ENCODE peak calls at places on chromosome 13, in ten cellular contexts. A is foreskin fibroblast, S is tibial nerve, Q is AG04449, T is PC-9, F is psoas muscle, J is fibroblast of lung, H is stomach, U is esophagus squamous epithelium, Y is epithelial cell of esophagus. X is an unnamed sample.

GRCh38 chr13:27375686-27376326 is 48.6 kb upstream of the GTF3A start:
- DNase-seq in Y (peak), Q (no peak), U (no peak), J (peak), A (peak), S (peak), F (peak), H (peak), T (no peak), X (peak)

GRCh38 chr13:67224148-67224846 is 5.8 kb downstream of the PCDH9 start:
- DNase-seq in F (peak), A (peak), H (peak), S (peak), U (no peak), Y (peak), T (no peak), J (peak), Q (peak), X (peak)

GRCh38 chr13:71820699-71821098 is 46.3 kb downstream of the DACH1 start:
- DNase-seq in F (no peak), Q (no peak), S (no peak), Y (no peak), A (no peak), U (no peak), T (no peak), J (no peak), H (no peak), X (no peak)

GRCh38 chr13:34156841-34157365 is 339.0 kb downstream of the RFC3 start:
- DNase-seq in J (peak), T (peak), Q (peak), F (peak), U (no peak), H (peak), Y (peak), S (peak), A (peak), X (peak)

GRCh38 chr13:63696055-63696454 is 2280.4 kb upstream of the PCDH20 start:
- DNase-seq in J (peak), F (no peak), H (no peak), Y (no peak), U (no peak), T (no peak), S (no peak), A (peak), Q (peak), X (peak)

GRCh38 chr13:78826936-78827335 is 168.0 kb upstream of the OBI1 start:
- DNase-seq in F (no peak), H (no peak), T (no peak), Y (no peak), A (no peak), S (no peak), J (no peak), U (no peak), Q (no peak), X (no peak)

GRCh38 chr13:110826861-110827672 is 87.8 kb downstream of the ANKRD10 start:
- DNase-seq in U (no peak), T (no peak), Y (no peak), H (peak), F (no peak), S (no peak), J (no peak), Q (no peak), A (no peak), X (no peak)

GRCh38 chr13:41782086-41782485 is 178.8 kb downstream of the VWA8 start:
- DNase-seq in Y (no peak), U (no peak), A (no peak), S (no peak), J (no peak), Q (no peak), F (no peak), H (no peak), T (no peak), X (no peak)

GRCh38 chr13:111480976-111481375 is 160.5 kb downstream of the TEX29 start:
- DNase-seq in Y (no peak), H (peak), Q (no peak), U (no peak), A (no peak), S (no peak), T (no peak), J (no peak), F (no peak), X (no peak)

GRCh38 chr13:113573065-113573464 is 11.5 kb upstream of the TFDP1 start:
- DNase-seq in F (no peak), Y (peak), U (no peak), J (no peak), A (no peak), Q (no peak), S (no peak), T (no peak), H (no peak), X (no peak)

GRCh38 chr13:45048890-45049407 is 59.6 kb downstream of the GPALPP1 start:
- DNase-seq in Y (no peak), F (no peak), S (no peak), J (no peak), T (no peak), A (no peak), Q (no peak), H (no peak), U (no peak), X (no peak)

GRCh38 chr13:69553976-69554375 is 553.6 kb upstream of the ATXN8OS start:
- DNase-seq in U (no peak), T (no peak), S (no peak), J (no peak), Q (no peak), A (no peak), F (no peak), Y (no peak), H (no peak), X (no peak)

GRCh38 chr13:46202188-46202795 is 9.4 kb upstream of the LRRC63 start:
- DNase-seq in Q (no peak), J (no peak), T (no peak), S (no peak), U (no peak), Y (no peak), F (no peak), A (no peak), H (no peak), X (no peak)

GRCh38 chr13:99153219-99153618 is 47.4 kb upstream of the UBAC2 start:
- DNase-seq in H (no peak), J (peak), F (no peak), Y (peak), U (no peak), Q (no peak), S (no peak), A (peak), T (peak), X (peak)

GRCh38 chr13:36880961-36881360 is 39.1 kb downstream of the SMAD9 start:
- DNase-seq in F (no peak), Y (no peak), U (no peak), T (no peak), S (no peak), A (no peak), Q (no peak), J (peak), H (no peak), X (peak)

GRCh38 chr13:60611523-60611922 is 214.5 kb downstream of the TDRD3 start:
- DNase-seq in H (no peak), J (no peak), U (no peak), A (no peak), F (no peak), S (no peak), Y (no peak), Q (no peak), T (no peak), X (no peak)

GRCh38 chr13:21526707-21527454 is 67.8 kb upstream of the ZDHHC20 start:
- DNase-seq in S (no peak), U (no peak), Q (no peak), J (no peak), H (no peak), A (no peak), T (no peak), Y (no peak), F (no peak), X (no peak)

GRCh38 chr13:78160793-78161192 is 242.2 kb upstream of the EDNRB start:
- DNase-seq in J (peak), Q (peak), T (no peak), Y (peak), A (peak), H (no peak), F (no peak), S (no peak), U (no peak), X (peak)

GRCh38 chr13:36207672-36208071 is 6.7 kb downstream of the SOHLH2 start:
- DNase-seq in J (no peak), S (no peak), Y (no peak), F (no peak), T (no peak), A (peak), U (no peak), H (no peak), Q (no peak), X (no peak)

GRCh38 chr13:89375839-89376238 is 1704.7 kb downstream of the SLITRK5 start:
- DNase-seq in H (no peak), A (peak), Q (no peak), T (no peak), S (no peak), J (peak), Y (peak), U (no peak), F (no peak), X (peak)

DNA sequence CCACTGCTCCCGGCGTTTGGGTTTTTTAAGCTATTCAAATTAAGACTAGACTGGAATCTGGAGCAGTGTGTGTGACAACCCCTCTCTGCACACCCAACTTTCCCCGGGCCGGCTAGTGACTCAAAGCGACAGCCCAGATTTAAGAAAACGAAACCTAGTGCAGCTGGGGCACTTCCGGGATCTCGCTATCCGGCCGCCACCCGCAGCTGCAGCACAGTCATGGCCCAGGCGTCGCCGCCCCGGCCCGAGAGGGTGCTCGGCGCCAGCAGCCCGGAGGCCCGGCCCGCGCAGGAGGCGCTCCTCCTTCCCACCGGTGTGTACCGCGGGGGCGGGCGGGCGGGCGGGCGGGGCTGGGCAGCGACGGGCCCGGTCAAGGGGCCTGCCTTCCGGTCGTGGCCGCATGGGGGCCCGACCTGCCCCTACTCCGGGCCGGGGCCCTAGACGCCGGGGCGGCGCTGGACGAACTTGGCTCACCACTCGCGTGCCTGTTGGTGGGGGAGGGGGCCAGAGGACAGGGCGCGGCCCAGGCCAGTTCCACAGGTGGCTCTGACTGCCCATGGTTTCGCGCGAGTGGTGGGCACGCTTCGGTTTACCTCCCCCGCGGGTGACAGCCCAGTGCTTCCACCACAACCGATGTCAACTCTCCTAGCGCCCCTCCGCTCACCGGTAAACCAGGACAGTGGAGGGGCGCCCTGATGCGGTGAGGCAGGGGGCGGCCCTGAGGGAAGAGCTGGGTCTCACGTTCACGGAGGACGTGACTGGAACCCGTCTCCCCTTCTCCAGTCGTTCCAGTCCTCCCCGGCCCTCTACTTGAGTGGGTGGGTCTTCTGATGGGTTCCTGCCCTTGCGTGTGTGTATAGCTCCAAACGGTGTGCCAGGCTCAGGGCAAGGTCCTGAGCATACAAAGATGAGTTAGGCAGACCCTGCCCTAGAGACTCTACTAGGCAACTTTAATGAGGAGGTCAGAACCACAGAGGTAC is at the start of gene PHF11:
- DNase-seq in T (peak), Q (no peak), J (peak), U (peak), F (peak), S (peak), Y (peak), A (peak), H (peak), X (peak)
- H3K4me3 ChIP-seq in T (peak), Q (peak), J (peak), U (peak), F (peak), S (peak), Y (peak), A (peak), H (peak), X (peak)

DNA sequence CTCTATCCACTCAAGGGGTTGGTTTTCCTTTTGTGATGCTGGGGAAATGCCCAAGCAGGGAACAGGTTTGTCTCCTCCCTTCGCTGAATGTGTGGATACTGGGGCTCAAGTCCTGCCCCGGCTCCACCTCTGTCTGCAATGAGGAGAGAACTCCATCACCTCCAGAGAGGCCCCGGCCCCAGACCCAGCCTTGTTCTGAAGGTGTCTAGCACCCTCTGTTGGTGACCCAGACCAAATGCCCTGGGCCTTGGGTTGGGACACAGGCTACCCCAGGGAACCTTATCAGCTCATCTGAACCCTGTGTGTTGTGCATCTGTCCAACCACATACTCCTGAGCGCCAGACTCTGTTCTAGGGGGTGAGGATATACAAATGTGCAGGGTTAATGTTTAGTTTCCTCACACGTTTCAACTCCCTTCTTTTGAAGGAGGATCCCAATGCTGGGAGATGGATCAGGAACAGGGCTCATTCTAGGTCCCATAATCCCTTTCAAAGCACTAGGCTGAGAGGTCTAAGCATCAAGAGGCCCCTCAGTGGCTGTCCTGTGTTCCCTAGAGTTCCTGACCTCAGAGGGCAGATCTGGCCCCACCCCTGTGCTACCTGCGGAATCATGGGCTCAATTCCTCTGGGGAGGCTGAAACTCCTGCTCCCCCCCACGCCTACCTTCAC is 112.5 kb upstream of the SLC7A1 start:
- DNase-seq in S (no peak), A (peak), H (peak), Y (peak), T (no peak), J (peak), F (no peak), Q (no peak), U (no peak), X (peak)
- TF ChIP-seq CTCF in S (peak), A (peak), H (peak), Y (peak), T (peak), J (peak), F (peak), Q (peak), U (peak), X (peak)

DNA sequence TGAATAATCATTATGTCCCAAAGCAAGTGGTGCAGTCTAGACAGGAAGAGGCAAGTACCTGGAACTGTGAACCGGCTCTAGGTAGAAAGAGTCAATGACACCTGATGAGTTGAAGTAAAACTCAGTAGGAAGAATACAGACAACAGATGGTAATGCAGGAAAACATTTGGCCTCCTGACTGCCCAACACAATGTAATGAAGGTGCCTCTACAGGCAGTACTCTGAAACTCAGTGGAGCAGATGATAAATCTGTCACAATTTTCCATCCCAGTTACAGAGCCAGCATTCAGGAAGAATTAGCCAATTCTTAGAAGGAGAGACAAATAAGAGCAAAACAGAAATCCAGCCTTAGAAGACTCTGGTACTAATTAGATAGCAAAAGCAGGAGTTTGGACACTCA is 457.6 kb upstream of the MIR17HG start:
- DNase-seq in F (no peak), J (no peak), Y (no peak), U (no peak), S (no peak), Q (no peak), H (no peak), T (no peak), A (no peak), X (no peak)
- H3K4me3 ChIP-seq in F (no peak), J (no peak), Y (no peak), U (no peak), S (no peak), Q (no peak), H (no peak), T (no peak), A (no peak), X (no peak)

DNA sequence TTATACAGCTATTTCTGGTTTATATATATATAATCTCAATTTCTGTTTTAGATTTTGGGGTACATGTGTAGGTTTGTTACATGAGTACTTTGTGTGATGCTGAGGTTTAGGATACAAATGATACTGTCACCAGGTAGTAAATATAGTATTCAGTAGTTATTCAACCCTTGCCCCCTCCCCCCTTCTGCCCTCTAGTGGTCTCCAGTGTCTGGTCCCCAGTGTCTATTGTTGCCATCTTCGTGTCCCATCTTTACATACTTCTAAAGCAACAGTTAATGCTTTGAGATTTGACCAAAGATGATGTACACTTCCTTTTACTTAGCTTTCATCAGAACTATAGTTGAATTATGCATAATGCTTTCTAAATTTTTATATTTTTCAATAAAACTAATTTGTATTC is 1623.4 kb upstream of the PRR20A start:
- DNase-seq in Y (no peak), F (no peak), H (no peak), T (no peak), A (no peak), J (no peak), U (no peak), Q (no peak), S (no peak), X (no peak)
- TF ChIP-seq CTCF in Y (no peak), F (no peak), H (no peak), T (peak), A (no peak), J (no peak), U (no peak), Q (no peak), S (no peak), X (no peak)

GRCh38 chr13:102400619-102401125 is 1.2 kb downstream of the FGF14 start:
- DNase-seq in U (no peak), T (no peak), A (peak), S (no peak), Q (no peak), F (peak), J (peak), Y (peak), H (no peak), X (peak)
- H3K4me3 ChIP-seq in U (peak), T (no peak), A (peak), S (peak), Q (peak), F (peak), J (peak), Y (peak), H (peak), X (peak)

GRCh38 chr13:49388256-49388655 is 55.6 kb downstream of the CAB39L start:
- DNase-seq in H (no peak), U (no peak), F (no peak), T (no peak), Y (no peak), A (no peak), Q (no peak), J (no peak), S (no peak), X (peak)

DNA sequence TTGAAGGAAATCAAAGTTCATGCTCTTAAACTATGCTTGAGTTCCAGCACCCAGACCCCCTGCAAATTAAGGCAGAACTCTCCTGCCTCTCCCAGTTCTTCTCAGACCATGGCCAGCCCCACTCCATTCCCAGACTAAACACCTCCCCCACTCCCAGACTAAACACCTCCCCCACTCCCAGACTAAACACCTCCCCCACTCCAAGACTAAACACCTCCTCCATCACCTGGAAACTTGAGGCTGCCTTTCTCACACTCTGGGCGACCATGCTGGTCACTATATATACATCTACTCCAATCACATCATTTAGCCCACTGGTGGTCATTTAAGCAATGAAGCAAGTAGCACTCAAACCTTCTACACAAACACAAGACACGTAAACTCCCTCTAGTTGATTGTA is 57.2 kb downstream of the CAB39L start:
- DNase-seq in J (no peak), Q (no peak), A (no peak), F (no peak), S (no peak), Y (no peak), U (no peak), H (no peak), T (no peak), X (no peak)
- TF ChIP-seq CTCF in J (no peak), Q (no peak), A (no peak), F (no peak), S (no peak), Y (no peak), U (no peak), H (no peak), T (no peak), X (no peak)

GRCh38 chr13:100521912-100522490 is 66.6 kb downstream of the GGACT start:
- DNase-seq in Y (no peak), J (no peak), H (no peak), S (no peak), T (no peak), F (no peak), Q (no peak), A (no peak), U (no peak), X (no peak)
- H3K4me3 ChIP-seq in Y (no peak), J (no peak), H (no peak), S (no peak), T (no peak), F (no peak), Q (no peak), A (no peak), U (no peak), X (no peak)

GRCh38 chr13:74794582-74794981 is 660.4 kb upstream of the KLF12 start:
- DNase-seq in J (no peak), S (no peak), U (no peak), T (no peak), Y (no peak), A (no peak), Q (no peak), F (no peak), H (no peak), X (peak)
- TF ChIP-seq CTCF in J (no peak), S (no peak), U (no peak), T (no peak), Y (no peak), A (no peak), Q (no peak), F (no peak), H (no peak), X (peak)

GRCh38 chr13:50129065-50129922 is 114.0 kb downstream of the KCNRG start:
- DNase-seq in F (peak), U (no peak), Q (no peak), T (no peak), A (peak), H (no peak), S (peak), Y (no peak), J (no peak), X (peak)
- H3K4me3 ChIP-seq in F (peak), U (peak), Q (peak), T (no peak), A (peak), H (peak), S (peak), Y (peak), J (peak), X (peak)

GRCh38 chr13:39783051-39783450 is 127.6 kb downstream of the COG6 start:
- DNase-seq in H (no peak), T (peak), F (no peak), U (no peak), J (no peak), Y (peak), A (no peak), S (no peak), Q (no peak), X (peak)
- TF ChIP-seq CTCF in H (no peak), T (peak), F (no peak), U (peak), J (no peak), Y (peak), A (no peak), S (no peak), Q (no peak), X (peak)